ENCODE peak calls at places on chromosomes 7 and 10, in ten cellular contexts. One of them, this sample, is unnamed.

GRCh38 chr7:72546586-72546985 is 134.4 kb upstream of the CALN1 start:
- DNase-seq in GM13976: peak; percentile 29
- DNase-seq in neural crest cell: no peak
- DNase-seq in cardiac muscle cell: peak; percentile 1
- DNase-seq in RWPE1: no peak
- DNase-seq in activated CD8-positive, alpha-beta T cell treated with anti-CD3 and anti-CD28 coated beads for 36 hours: peak; percentile 8
- DNase-seq in fibroblast of lung: no peak
- DNase-seq in left ventricle myocardium inferior: no peak
- DNase-seq in uterus: no peak
- DNase-seq in astrocyte: no peak
- DNase-seq in this sample: no peak

GRCh38 chr10:80552151-80552646 is 14.5 kb downstream of the SH2D4B start:
- DNase-seq in GM13976: no peak
- DNase-seq in neural crest cell: no peak
- DNase-seq in cardiac muscle cell: peak; percentile 18
- DNase-seq in RWPE1: no peak
- DNase-seq in activated CD8-positive, alpha-beta T cell treated with anti-CD3 and anti-CD28 coated beads for 36 hours: no peak
- DNase-seq in fibroblast of lung: no peak
- DNase-seq in left ventricle myocardium inferior: peak; percentile 41
- DNase-seq in uterus: no peak
- DNase-seq in astrocyte: no peak
- DNase-seq in this sample: no peak

GRCh38 chr10:79223346-79224048 is 123.8 kb upstream of the PPIF start:
- DNase-seq in GM13976: no peak
- DNase-seq in neural crest cell: no peak
- DNase-seq in cardiac muscle cell: peak; percentile 97
- DNase-seq in RWPE1: no peak
- DNase-seq in activated CD8-positive, alpha-beta T cell treated with anti-CD3 and anti-CD28 coated beads for 36 hours: no peak
- DNase-seq in fibroblast of lung: peak; percentile 82
- DNase-seq in left ventricle myocardium inferior: peak; percentile 79
- DNase-seq in uterus: peak; percentile 95
- DNase-seq in astrocyte: peak; percentile 80
- DNase-seq in this sample: peak; percentile 59

GRCh38 chr10:35661236-35661635 is 19.1 kb upstream of the FZD8 start:
- DNase-seq in GM13976: no peak
- DNase-seq in neural crest cell: no peak
- DNase-seq in cardiac muscle cell: no peak
- DNase-seq in RWPE1: no peak
- DNase-seq in activated CD8-positive, alpha-beta T cell treated with anti-CD3 and anti-CD28 coated beads for 36 hours: no peak
- DNase-seq in fibroblast of lung: no peak
- DNase-seq in left ventricle myocardium inferior: no peak
- DNase-seq in uterus: no peak
- DNase-seq in astrocyte: no peak
- DNase-seq in this sample: no peak

GRCh38 chr7:31204066-31204465 is 136.5 kb downstream of the NEUROD6 start:
- DNase-seq in GM13976: no peak
- DNase-seq in neural crest cell: no peak
- DNase-seq in cardiac muscle cell: no peak
- DNase-seq in RWPE1: no peak
- DNase-seq in activated CD8-positive, alpha-beta T cell treated with anti-CD3 and anti-CD28 coated beads for 36 hours: no peak
- DNase-seq in fibroblast of lung: no peak
- DNase-seq in left ventricle myocardium inferior: no peak
- DNase-seq in uterus: no peak
- DNase-seq in astrocyte: no peak
- DNase-seq in this sample: no peak

GRCh38 chr10:78533093-78533492 is 499.4 kb downstream of the RPS24 start:
- DNase-seq in GM13976: no peak
- DNase-seq in neural crest cell: no peak
- DNase-seq in cardiac muscle cell: no peak
- DNase-seq in RWPE1: no peak
- DNase-seq in activated CD8-positive, alpha-beta T cell treated with anti-CD3 and anti-CD28 coated beads for 36 hours: no peak
- DNase-seq in fibroblast of lung: no peak
- DNase-seq in left ventricle myocardium inferior: no peak
- DNase-seq in uterus: no peak
- DNase-seq in astrocyte: no peak
- DNase-seq in this sample: no peak

GRCh38 chr10:101617102-101617823 is 29.1 kb downstream of the DPCD start:
- DNase-seq in GM13976: peak; percentile 83
- DNase-seq in neural crest cell: no peak
- DNase-seq in cardiac muscle cell: no peak
- DNase-seq in RWPE1: no peak
- DNase-seq in activated CD8-positive, alpha-beta T cell treated with anti-CD3 and anti-CD28 coated beads for 36 hours: no peak
- DNase-seq in fibroblast of lung: no peak
- DNase-seq in left ventricle myocardium inferior: no peak
- DNase-seq in uterus: no peak
- DNase-seq in astrocyte: no peak
- DNase-seq in this sample: no peak

GRCh38 chr7:117588352-117588794 is 108.5 kb downstream of the CFTR start:
- DNase-seq in GM13976: peak; percentile 17
- DNase-seq in neural crest cell: no peak
- DNase-seq in cardiac muscle cell: no peak
- DNase-seq in RWPE1: no peak
- DNase-seq in activated CD8-positive, alpha-beta T cell treated with anti-CD3 and anti-CD28 coated beads for 36 hours: no peak
- DNase-seq in fibroblast of lung: peak; percentile 66
- DNase-seq in left ventricle myocardium inferior: no peak
- DNase-seq in uterus: no peak
- DNase-seq in astrocyte: peak; percentile 64
- DNase-seq in this sample: no peak

GRCh38 chr7:99625961-99626360 is 9.2 kb downstream of the ZSCAN25 start:
- DNase-seq in GM13976: no peak
- DNase-seq in neural crest cell: no peak
- DNase-seq in cardiac muscle cell: no peak
- DNase-seq in RWPE1: no peak
- DNase-seq in activated CD8-positive, alpha-beta T cell treated with anti-CD3 and anti-CD28 coated beads for 36 hours: no peak
- DNase-seq in fibroblast of lung: no peak
- DNase-seq in left ventricle myocardium inferior: no peak
- DNase-seq in uterus: no peak
- DNase-seq in astrocyte: no peak
- DNase-seq in this sample: no peak

GRCh38 chr7:95246935-95247370 is 77.4 kb downstream of the PON1 start:
- DNase-seq in GM13976: peak; percentile 17
- DNase-seq in neural crest cell: peak; percentile 50
- DNase-seq in cardiac muscle cell: peak; percentile 81
- DNase-seq in RWPE1: peak; percentile 34
- DNase-seq in activated CD8-positive, alpha-beta T cell treated with anti-CD3 and anti-CD28 coated beads for 36 hours: peak; percentile 30
- DNase-seq in fibroblast of lung: peak; percentile 73
- DNase-seq in left ventricle myocardium inferior: no peak
- DNase-seq in uterus: peak; percentile 38
- DNase-seq in astrocyte: peak; percentile 62
- DNase-seq in this sample: no peak

GRCh38 chr10:47348138-47348651 is at the start of gene RBP3:
- DNase-seq in GM13976: no peak
- DNase-seq in neural crest cell: no peak
- DNase-seq in cardiac muscle cell: no peak
- DNase-seq in RWPE1: no peak
- DNase-seq in activated CD8-positive, alpha-beta T cell treated with anti-CD3 and anti-CD28 coated beads for 36 hours: no peak
- DNase-seq in fibroblast of lung: no peak
- DNase-seq in left ventricle myocardium inferior: no peak
- DNase-seq in uterus: no peak
- DNase-seq in astrocyte: no peak
- DNase-seq in this sample: no peak

GRCh38 chr7:40619647-40620046 is 484.8 kb downstream of the SUGCT start:
- DNase-seq in GM13976: no peak
- DNase-seq in neural crest cell: no peak
- DNase-seq in cardiac muscle cell: no peak
- DNase-seq in RWPE1: no peak
- DNase-seq in activated CD8-positive, alpha-beta T cell treated with anti-CD3 and anti-CD28 coated beads for 36 hours: no peak
- DNase-seq in fibroblast of lung: no peak
- DNase-seq in left ventricle myocardium inferior: no peak
- DNase-seq in uterus: no peak
- DNase-seq in astrocyte: no peak
- DNase-seq in this sample: no peak

DNA sequence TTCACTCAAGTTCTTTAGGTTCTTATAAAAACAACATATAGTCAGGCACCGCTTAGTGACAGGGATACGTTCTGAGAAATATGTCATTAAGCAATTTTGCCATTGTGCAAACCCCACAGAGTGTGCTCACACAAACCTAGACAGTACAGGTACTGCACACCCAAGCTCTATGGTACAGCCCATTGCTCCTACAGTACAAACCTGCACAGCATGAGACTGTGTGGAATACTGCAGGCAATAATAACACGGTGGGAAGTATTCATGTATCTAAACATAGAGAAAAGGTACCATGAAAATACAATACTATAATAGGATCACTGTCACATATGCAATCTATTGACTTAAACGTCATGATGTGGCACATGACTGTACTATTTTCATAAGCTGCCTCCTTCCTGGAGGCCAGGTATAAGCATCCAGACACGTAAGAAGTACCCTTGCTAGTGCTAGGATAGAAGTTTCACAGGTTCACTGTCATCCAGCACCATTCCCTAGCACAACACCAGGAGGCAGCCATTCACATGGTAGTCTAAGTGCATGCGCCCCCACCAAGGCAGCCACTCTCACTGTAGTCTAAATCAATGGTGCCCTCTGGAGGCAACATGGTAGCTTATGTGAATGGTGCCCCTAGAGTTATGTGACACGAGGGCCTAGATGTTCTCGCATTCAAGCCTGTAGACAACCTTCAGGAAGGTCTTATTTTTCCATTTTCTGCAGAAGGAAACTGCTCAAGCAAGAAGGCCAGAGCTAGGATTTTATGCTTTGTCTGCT is 98.5 kb downstream of the ARHGAP22 start:
- DNase-seq in GM13976: peak; percentile 59
- DNase-seq in neural crest cell: no peak
- DNase-seq in cardiac muscle cell: no peak
- DNase-seq in RWPE1: no peak
- DNase-seq in activated CD8-positive, alpha-beta T cell treated with anti-CD3 and anti-CD28 coated beads for 36 hours: peak; percentile 45
- DNase-seq in fibroblast of lung: peak; percentile 25
- DNase-seq in left ventricle myocardium inferior: no peak
- DNase-seq in uterus: no peak
- DNase-seq in astrocyte: no peak
- DNase-seq in this sample: no peak
- TF ChIP-seq CTCF in GM13976: peak; percentile 29
- TF ChIP-seq CTCF in neural crest cell: no peak
- TF ChIP-seq CTCF in cardiac muscle cell: peak; percentile 41
- TF ChIP-seq CTCF in RWPE1: no peak
- TF ChIP-seq CTCF in activated CD8-positive, alpha-beta T cell treated with anti-CD3 and anti-CD28 coated beads for 36 hours: peak; percentile 32
- TF ChIP-seq CTCF in fibroblast of lung: peak; percentile 45
- TF ChIP-seq CTCF in left ventricle myocardium inferior: peak; percentile 38
- TF ChIP-seq CTCF in uterus: no peak
- TF ChIP-seq CTCF in astrocyte: peak; percentile 4
- TF ChIP-seq CTCF in this sample: no peak

DNA sequence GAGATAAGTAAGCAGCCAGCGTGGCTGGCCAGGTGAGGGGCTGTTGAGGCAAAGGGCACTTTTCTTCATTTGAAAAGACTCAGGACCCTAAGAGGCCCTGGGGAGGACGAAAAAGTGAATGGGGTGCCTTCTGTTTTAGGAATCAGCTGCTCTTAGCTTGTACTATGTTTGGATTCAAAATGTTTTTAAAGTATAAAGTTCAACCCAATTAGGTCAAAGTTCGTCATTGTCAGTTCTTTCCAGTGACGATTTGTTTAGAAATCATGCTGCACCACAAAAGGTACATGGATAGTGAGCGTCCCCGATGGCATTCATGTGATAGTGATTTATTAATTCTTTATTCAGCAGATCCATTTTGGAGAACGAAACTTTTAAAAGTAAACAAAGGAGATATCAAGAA is 338.2 kb downstream of the SDK1 start:
- DNase-seq in GM13976: no peak
- DNase-seq in neural crest cell: no peak
- DNase-seq in cardiac muscle cell: no peak
- DNase-seq in RWPE1: no peak
- DNase-seq in activated CD8-positive, alpha-beta T cell treated with anti-CD3 and anti-CD28 coated beads for 36 hours: no peak
- DNase-seq in fibroblast of lung: no peak
- DNase-seq in left ventricle myocardium inferior: no peak
- DNase-seq in uterus: no peak
- DNase-seq in astrocyte: no peak
- DNase-seq in this sample: no peak
- TF ChIP-seq CTCF in GM13976: no peak
- TF ChIP-seq CTCF in neural crest cell: no peak
- TF ChIP-seq CTCF in cardiac muscle cell: no peak
- TF ChIP-seq CTCF in RWPE1: no peak
- TF ChIP-seq CTCF in activated CD8-positive, alpha-beta T cell treated with anti-CD3 and anti-CD28 coated beads for 36 hours: no peak
- TF ChIP-seq CTCF in fibroblast of lung: no peak
- TF ChIP-seq CTCF in left ventricle myocardium inferior: no peak
- TF ChIP-seq CTCF in uterus: no peak
- TF ChIP-seq CTCF in astrocyte: no peak
- TF ChIP-seq CTCF in this sample: no peak

GRCh38 chr7:113918946-113919345 is at the start of gene PPP1R3A:
- DNase-seq in GM13976: no peak
- DNase-seq in neural crest cell: no peak
- DNase-seq in cardiac muscle cell: peak; percentile 77
- DNase-seq in RWPE1: no peak
- DNase-seq in activated CD8-positive, alpha-beta T cell treated with anti-CD3 and anti-CD28 coated beads for 36 hours: no peak
- DNase-seq in fibroblast of lung: no peak
- DNase-seq in left ventricle myocardium inferior: no peak
- DNase-seq in uterus: no peak
- DNase-seq in astrocyte: no peak
- DNase-seq in this sample: no peak
- TF ChIP-seq CTCF in GM13976: no peak
- TF ChIP-seq CTCF in neural crest cell: no peak
- TF ChIP-seq CTCF in cardiac muscle cell: no peak
- TF ChIP-seq CTCF in RWPE1: no peak
- TF ChIP-seq CTCF in activated CD8-positive, alpha-beta T cell treated with anti-CD3 and anti-CD28 coated beads for 36 hours: no peak
- TF ChIP-seq CTCF in fibroblast of lung: no peak
- TF ChIP-seq CTCF in left ventricle myocardium inferior: peak; percentile 53
- TF ChIP-seq CTCF in uterus: no peak
- TF ChIP-seq CTCF in astrocyte: no peak
- TF ChIP-seq CTCF in this sample: no peak

GRCh38 chr7:77930496-77930895 is 131.9 kb downstream of the PHTF2 start:
- DNase-seq in GM13976: no peak
- DNase-seq in neural crest cell: no peak
- DNase-seq in cardiac muscle cell: no peak
- DNase-seq in RWPE1: no peak
- DNase-seq in activated CD8-positive, alpha-beta T cell treated with anti-CD3 and anti-CD28 coated beads for 36 hours: no peak
- DNase-seq in fibroblast of lung: no peak
- DNase-seq in left ventricle myocardium inferior: no peak
- DNase-seq in uterus: no peak
- DNase-seq in astrocyte: no peak
- DNase-seq in this sample: no peak

GRCh38 chr7:77940647-77941046 is 142.1 kb downstream of the PHTF2 start:
- DNase-seq in GM13976: peak; percentile 47
- DNase-seq in neural crest cell: peak; percentile 28
- DNase-seq in cardiac muscle cell: peak; percentile 48
- DNase-seq in RWPE1: peak; percentile 34
- DNase-seq in activated CD8-positive, alpha-beta T cell treated with anti-CD3 and anti-CD28 coated beads for 36 hours: peak; percentile 43
- DNase-seq in fibroblast of lung: peak; percentile 25
- DNase-seq in left ventricle myocardium inferior: no peak
- DNase-seq in uterus: no peak
- DNase-seq in astrocyte: peak; percentile 6
- DNase-seq in this sample: no peak

GRCh38 chr7:77933394-77933793 is 134.8 kb downstream of the PHTF2 start:
- DNase-seq in GM13976: no peak
- DNase-seq in neural crest cell: no peak
- DNase-seq in cardiac muscle cell: no peak
- DNase-seq in RWPE1: peak; percentile 37
- DNase-seq in activated CD8-positive, alpha-beta T cell treated with anti-CD3 and anti-CD28 coated beads for 36 hours: no peak
- DNase-seq in fibroblast of lung: peak; percentile 69
- DNase-seq in left ventricle myocardium inferior: no peak
- DNase-seq in uterus: no peak
- DNase-seq in astrocyte: peak; percentile 58
- DNase-seq in this sample: no peak

GRCh38 chr7:77931841-77932240 is 133.3 kb downstream of the PHTF2 start:
- DNase-seq in GM13976: no peak
- DNase-seq in neural crest cell: no peak
- DNase-seq in cardiac muscle cell: no peak
- DNase-seq in RWPE1: no peak
- DNase-seq in activated CD8-positive, alpha-beta T cell treated with anti-CD3 and anti-CD28 coated beads for 36 hours: no peak
- DNase-seq in fibroblast of lung: no peak
- DNase-seq in left ventricle myocardium inferior: no peak
- DNase-seq in uterus: no peak
- DNase-seq in astrocyte: no peak
- DNase-seq in this sample: no peak

GRCh38 chr7:77935652-77936348 is 137.2 kb downstream of the PHTF2 start:
- DNase-seq in GM13976: no peak
- DNase-seq in neural crest cell: no peak
- DNase-seq in cardiac muscle cell: no peak
- DNase-seq in RWPE1: peak; percentile 5
- DNase-seq in activated CD8-positive, alpha-beta T cell treated with anti-CD3 and anti-CD28 coated beads for 36 hours: no peak
- DNase-seq in fibroblast of lung: no peak
- DNase-seq in left ventricle myocardium inferior: no peak
- DNase-seq in uterus: no peak
- DNase-seq in astrocyte: no peak
- DNase-seq in this sample: no peak
- TF ChIP-seq CTCF in GM13976: no peak
- TF ChIP-seq CTCF in neural crest cell: peak; percentile 62
- TF ChIP-seq CTCF in cardiac muscle cell: peak; percentile 37
- TF ChIP-seq CTCF in RWPE1: peak; percentile 65
- TF ChIP-seq CTCF in activated CD8-positive, alpha-beta T cell treated with anti-CD3 and anti-CD28 coated beads for 36 hours: peak; percentile 69
- TF ChIP-seq CTCF in fibroblast of lung: peak; percentile 12
- TF ChIP-seq CTCF in left ventricle myocardium inferior: peak; percentile 37
- TF ChIP-seq CTCF in uterus: peak; percentile 5
- TF ChIP-seq CTCF in astrocyte: peak; percentile 35
- TF ChIP-seq CTCF in this sample: no peak